ENCODE peak calls at places on chromosomes 2 and 18, in seven cellular contexts. A is GM23248, W is endothelial cell, H is mesothelial cell of epicardium, N is left lobe of liver, U is left cardiac atrium, S is AG09309. F is an unnamed sample.

GRCh38 chr18:56559044-56559443 is 79.3 kb downstream of the TXNL1 start:
- DNase-seq in A (no peak), W (no peak), H (no peak), N (no peak), U (no peak), S (no peak), F (no peak)

GRCh38 chr2:70965506-70965905 is 12.9 kb upstream of the ANKRD53 start:
- DNase-seq in A (no peak), W (no peak), H (no peak), N (peak), U (no peak), S (no peak), F (no peak)

GRCh38 chr2:55511508-55512124 is 7.9 kb upstream of the CFAP36 start:
- DNase-seq in A (peak), W (peak), H (no peak), N (no peak), U (no peak), S (no peak), F (no peak)

GRCh38 chr2:584863-585823 is 92.1 kb downstream of the TMEM18 start:
- DNase-seq in A (no peak), W (no peak), H (no peak), N (peak), U (no peak), S (no peak), F (no peak)

GRCh38 chr2:83742117-83742782 is 716.8 kb downstream of the SUCLG1 start:
- DNase-seq in A (peak), W (no peak), H (no peak), N (no peak), U (peak), S (no peak), F (peak)

GRCh38 chr2:231680284-231680991 is 27.9 kb upstream of the PTMA start:
- DNase-seq in A (peak), W (peak), H (no peak), N (peak), U (no peak), S (no peak), F (no peak)

GRCh38 chr2:229780856-229781773 is 66.8 kb upstream of the DNER start:
- DNase-seq in A (peak), W (no peak), H (no peak), N (no peak), U (no peak), S (no peak), F (no peak)

GRCh38 chr2:71465356-71465755 is 12.0 kb downstream of the DYSF start:
- DNase-seq in A (no peak), W (no peak), H (no peak), N (no peak), U (no peak), S (no peak), F (no peak)

GRCh38 chr2:118582058-118582457 is 265.4 kb downstream of the EN1 start:
- DNase-seq in A (peak), W (no peak), H (no peak), N (no peak), U (no peak), S (no peak), F (no peak)

GRCh38 chr2:29334723-29335122 is 219.5 kb downstream of the CLIP4 start:
- DNase-seq in A (no peak), W (no peak), H (no peak), N (no peak), U (no peak), S (no peak), F (no peak)